ENCODE peak calls at places on chromosomes 13 and 19, in ten cellular contexts. F, N, Y, L, B, U, T, W, M and D are unnamed samples.

GRCh38 chr19:15297416-15298224 is 34.7 kb downstream of the BRD4 start:
- DNase-seq in W (peak), T (peak), F (no peak), Y (peak), L (peak), M (no peak), B (no peak), U (peak), N (peak), D (peak)

GRCh38 chr19:4972509-4973230 is 3.8 kb downstream of the KDM4B start:
- DNase-seq in U (no peak), W (peak), M (no peak), L (no peak), B (no peak), T (peak), Y (no peak), N (no peak), F (no peak), D (no peak)

GRCh38 chr19:46115396-46116109 is 8.9 kb downstream of the IGFL3 start:
- DNase-seq in F (peak), L (no peak), B (no peak), T (peak), U (peak), W (peak), Y (no peak), M (no peak), N (no peak), D (peak)

GRCh38 chr19:13766095-13766481 is 1.8 kb downstream of the MRI1 start:
- DNase-seq in T (no peak), F (no peak), W (no peak), B (no peak), U (no peak), Y (no peak), N (no peak), M (no peak), L (no peak), D (no peak)

GRCh38 chr13:79673310-79673992 is 192.5 kb downstream of the NDFIP2 start:
- DNase-seq in Y (no peak), T (no peak), N (no peak), M (no peak), B (no peak), L (no peak), U (no peak), W (no peak), F (no peak), D (no peak)

GRCh38 chr19:3665681-3666544 is 34.4 kb downstream of the PIP5K1C start:
- DNase-seq in B (peak), U (no peak), N (peak), T (no peak), L (peak), Y (no peak), W (no peak), F (peak), M (peak), D (no peak)

GRCh38 chr19:55486043-55486970 is 1.3 kb downstream of the NAT14 start:
- DNase-seq in Y (no peak), T (no peak), B (no peak), F (no peak), M (no peak), W (no peak), U (no peak), N (no peak), L (no peak), D (no peak)

GRCh38 chr13:86318424-86318823 is 519.2 kb upstream of the SLITRK6 start:
- DNase-seq in Y (no peak), F (no peak), U (no peak), B (no peak), W (no peak), M (no peak), T (no peak), L (no peak), N (no peak), D (no peak)

GRCh38 chr19:5170329-5170745 is 170.3 kb downstream of the PTPRS start:
- DNase-seq in N (no peak), T (no peak), M (no peak), L (peak), F (no peak), W (no peak), Y (no peak), B (peak), U (no peak), D (no peak)

GRCh38 chr19:2973229-2973628 is 4.1 kb upstream of the TLE6 start:
- DNase-seq in L (no peak), F (no peak), U (no peak), M (no peak), W (no peak), B (no peak), Y (no peak), N (no peak), T (no peak), D (no peak)

GRCh38 chr13:43433691-43434121 is 353.1 kb downstream of the ENOX1 start:
- DNase-seq in T (peak), B (no peak), U (no peak), M (no peak), F (no peak), N (no peak), Y (no peak), W (no peak), L (no peak), D (no peak)

GRCh38 chr19:54209748-54210494 is 9.3 kb downstream of the RPS9 start:
- DNase-seq in T (peak), B (no peak), U (peak), Y (peak), F (no peak), L (peak), W (peak), N (peak), M (no peak), D (peak)

GRCh38 chr13:112247471-112248405 is 128.4 kb upstream of the SPACA7 start:
- DNase-seq in B (no peak), W (no peak), F (no peak), M (no peak), N (no peak), L (no peak), Y (no peak), U (no peak), T (no peak), D (peak)

GRCh38 chr19:29326849-29327840 is 114.2 kb upstream of the UQCRFS1 start:
- DNase-seq in T (no peak), F (no peak), W (no peak), M (no peak), B (no peak), N (no peak), Y (no peak), L (no peak), U (no peak), D (no peak)

GRCh38 chr13:112450118-112450517 is 74.0 kb downstream of the SPACA7 start:
- DNase-seq in T (no peak), L (no peak), U (no peak), N (no peak), M (no peak), F (no peak), B (no peak), Y (no peak), W (no peak), D (no peak)

GRCh38 chr13:64553411-64554129 is 2676.6 kb downstream of the PCDH9 start:
- DNase-seq in M (no peak), L (no peak), Y (no peak), W (peak), B (no peak), N (no peak), U (no peak), F (no peak), T (peak), D (no peak)

GRCh38 chr13:29887651-29888050 is 37.2 kb upstream of the UBL3 start:
- DNase-seq in B (no peak), L (no peak), W (no peak), Y (no peak), F (no peak), N (no peak), U (no peak), T (no peak), M (no peak), D (no peak)

GRCh38 chr13:49976314-49977258 is 20.3 kb upstream of the TRIM13 start:
- DNase-seq in W (peak), T (peak), N (peak), L (peak), U (no peak), Y (peak), F (peak), M (peak), B (peak), D (peak)

GRCh38 chr13:87259479-87260083 is 411.6 kb upstream of the SLITRK5 start:
- DNase-seq in B (no peak), U (no peak), F (no peak), Y (no peak), W (no peak), T (peak), N (peak), M (no peak), L (peak), D (no peak)

GRCh38 chr13:100387416-100387815 is 201.2 kb downstream of the GGACT start:
- DNase-seq in B (no peak), F (no peak), U (no peak), M (no peak), N (no peak), T (no peak), Y (no peak), W (no peak), L (no peak), D (no peak)